ENCODE peak calls at places on chromosomes 3 and 15, in six cellular contexts. U is SIG-M5; O is pulmonary artery endothelial cell; X is fibroblast of lung; S is stimulated activated CD4-positive, alpha-beta T cell treated with anti-CD3 and anti-CD28 coated beads, Interleukin-4, amount 100 ng/mL, for 1 hour; Y is psoas muscle. H is an unnamed sample.

GRCh38 chr3:135514064-135514455 is 451.5 kb upstream of the PPP2R3A start:
- DNase-seq in Y (no peak), S (no peak), X (no peak), U (no peak), O (no peak), H (peak)

GRCh38 chr3:179452166-179452544 is 885 bp upstream of the GNB4 start:
- DNase-seq in O (peak), S (no peak), X (peak), U (no peak), Y (no peak), H (peak)

GRCh38 chr3:128967748-128968147 is 26.1 kb downstream of the CFAP92 start:
- DNase-seq in U (no peak), O (no peak), Y (no peak), S (no peak), X (no peak), H (no peak)

GRCh38 chr3:65181397-65181871 is 493.6 kb upstream of the ADAMTS9 start:
- DNase-seq in O (no peak), S (no peak), U (no peak), X (no peak), Y (peak), H (no peak)

GRCh38 chr15:78565951-78566774 is 843 bp downstream of the CHRNA5 start:
- DNase-seq in Y (no peak), O (no peak), U (no peak), S (no peak), X (peak), H (peak)

GRCh38 chr15:101614001-101614585 is 38.1 kb downstream of the TM2D3 start:
- DNase-seq in Y (peak), U (no peak), X (no peak), S (no peak), O (no peak), H (no peak)

GRCh38 chr3:143810866-143811265 is 37.4 kb downstream of the SLC9A9 start:
- DNase-seq in U (no peak), Y (no peak), X (no peak), S (no peak), O (no peak), H (no peak)

GRCh38 chr3:185420762-185421161 is 57.8 kb downstream of the MAP3K13 start:
- DNase-seq in O (no peak), S (no peak), Y (no peak), U (no peak), X (peak), H (no peak)

GRCh38 chr15:57667171-57667924 is 39.2 kb upstream of the POLR2M start:
- DNase-seq in U (no peak), S (no peak), X (peak), O (peak), Y (no peak), H (peak)

GRCh38 chr3:108180214-108180613 is 42.0 kb downstream of the IFT57 start:
- DNase-seq in S (no peak), U (no peak), O (no peak), Y (no peak), X (peak), H (no peak)

GRCh38 chr3:49173116-49173791 is 1.9 kb downstream of the KLHDC8B start:
- DNase-seq in X (peak), Y (no peak), S (no peak), U (no peak), O (peak), H (peak)

GRCh38 chr3:98655666-98656065 is 62.3 kb upstream of the CPOX start:
- DNase-seq in X (peak), U (no peak), S (no peak), Y (no peak), O (peak), H (no peak)

GRCh38 chr3:50340404-50341329 is at the start of gene RASSF1:
- DNase-seq in Y (peak), O (no peak), U (peak), S (peak), X (no peak), H (no peak)

GRCh38 chr3:140223631-140224030 is 288.6 kb downstream of the CLSTN2 start:
- DNase-seq in O (no peak), X (peak), U (no peak), S (no peak), Y (no peak), H (no peak)

GRCh38 chr3:54322354-54322753 is 200.0 kb downstream of the CACNA2D3 start:
- DNase-seq in S (no peak), Y (no peak), U (no peak), O (no peak), X (no peak), H (no peak)

GRCh38 chr3:147630921-147631320 is 221.8 kb downstream of the ZIC1 start:
- DNase-seq in O (no peak), X (no peak), S (no peak), Y (no peak), U (no peak), H (peak)

GRCh38 chr3:194871864-194872668 is 186.4 kb downstream of the FAM43A start:
- DNase-seq in S (no peak), U (no peak), O (no peak), Y (peak), X (peak), H (peak)

GRCh38 chr15:57485869-57486268 is 105.8 kb upstream of the MYZAP start:
- DNase-seq in U (no peak), X (peak), S (no peak), Y (no peak), O (peak), H (no peak)

GRCh38 chr3:17144665-17144993 is 259.9 kb downstream of the PLCL2 start:
- DNase-seq in O (no peak), S (no peak), Y (no peak), X (no peak), U (no peak), H (no peak)

GRCh38 chr3:112497897-112498548 is 1.2 kb downstream of the BTLA start:
- DNase-seq in X (no peak), U (peak), Y (no peak), S (no peak), O (no peak), H (no peak)

GRCh38 chr3:13111173-13111873 is 38.1 kb upstream of the IQSEC1 start:
- DNase-seq in U (no peak), S (no peak), O (no peak), X (no peak), Y (no peak), H (no peak)

H was measured in SK-MEL-5.